ENCODE peak calls at places on chromosomes 4 and X, in four cellular contexts. X, C, H and B are unnamed samples.

GRCh38 chrX:40570346-40571093 is 10.2 kb upstream of the ATP6AP2 start:
- DNase-seq in X (no peak), C (peak), H (no peak), B (no peak)

GRCh38 chr4:26418107-26418506 is 72.2 kb downstream of the CCKAR start:
- DNase-seq in X (no peak), C (no peak), H (no peak), B (no peak)

GRCh38 chrX:53239474-53239873 is 14.5 kb upstream of the KDM5C start:
- DNase-seq in X (no peak), C (no peak), H (peak), B (no peak)

GRCh38 chr4:72319596-72319995 is 249.4 kb downstream of the ADAMTS3 start:
- DNase-seq in X (peak), C (peak), H (no peak), B (peak)

GRCh38 chr4:120052840-120053239 is 13.8 kb downstream of the MAD2L1 start:
- DNase-seq in X (peak), C (peak), H (no peak), B (peak)

GRCh38 chr4:73998040-73999011 is at the start of gene CXCL5:
- DNase-seq in X (peak), C (peak), H (no peak), B (no peak)

GRCh38 chr4:159446266-159446976 is 343.5 kb downstream of the RAPGEF2 start:
- DNase-seq in X (peak), C (peak), H (peak), B (peak)

GRCh38 chr4:36399762-36400353 is 118.4 kb downstream of the DTHD1 start:
- DNase-seq in X (no peak), C (peak), H (peak), B (peak)

GRCh38 chr4:8157944-8158709 is 486 bp downstream of the ABLIM2 start:
- DNase-seq in X (no peak), C (no peak), H (no peak), B (no peak)

GRCh38 chrX:134801267-134801666 is 143.0 kb upstream of the PLAC1 start:
- DNase-seq in X (peak), C (no peak), H (no peak), B (no peak)

GRCh38 chrX:20063153-20063552 is 53.6 kb downstream of the MAP7D2 start:
- DNase-seq in X (no peak), C (no peak), H (no peak), B (no peak)

GRCh38 chrX:9471571-9471985 is 6.7 kb downstream of the TBL1X start:
- DNase-seq in X (no peak), C (no peak), H (no peak), B (no peak)

GRCh38 chr4:181821039-181822004 is 421.9 kb upstream of the TENM3 start:
- DNase-seq in X (peak), C (peak), H (peak), B (peak)

GRCh38 chrX:110992611-110993010 is 103.4 kb upstream of the PAK3 start:
- DNase-seq in X (peak), C (peak), H (peak), B (peak)

GRCh38 chrX:19723427-19723826 is 164.0 kb downstream of the SH3KBP1 start:
- DNase-seq in X (no peak), C (no peak), H (no peak), B (no peak)

GRCh38 chrX:139112432-139112831 is 400.9 kb upstream of the FGF13 start:
- DNase-seq in X (no peak), C (no peak), H (no peak), B (no peak)

GRCh38 chr4:107931775-107932321 is 499 bp downstream of the CYP2U1 start:
- DNase-seq in X (no peak), C (no peak), H (peak), B (no peak)

GRCh38 chrX:72694170-72694569 is 19.9 kb downstream of the PHKA1 start:
- DNase-seq in X (no peak), C (no peak), H (no peak), B (no peak)

GRCh38 chr4:47531241-47531953 is 46.3 kb downstream of the ATP10D start:
- DNase-seq in X (peak), C (peak), H (peak), B (peak)

GRCh38 chr4:56671373-56671772 is 9.7 kb downstream of the HOPX start:
- DNase-seq in X (no peak), C (no peak), H (no peak), B (no peak)

GRCh38 chr4:173074501-173074946 is 94.1 kb upstream of the GALNT7 start:
- DNase-seq in X (peak), C (peak), H (no peak), B (peak)

GRCh38 chr4:7516773-7517144 is 82.0 kb upstream of the PSAPL1 start:
- DNase-seq in X (no peak), C (peak), H (no peak), B (no peak)

GRCh38 chrX:71184803-71185495 is 38.1 kb upstream of the GJB1 start:
- DNase-seq in X (no peak), C (no peak), H (no peak), B (no peak)

DNA sequence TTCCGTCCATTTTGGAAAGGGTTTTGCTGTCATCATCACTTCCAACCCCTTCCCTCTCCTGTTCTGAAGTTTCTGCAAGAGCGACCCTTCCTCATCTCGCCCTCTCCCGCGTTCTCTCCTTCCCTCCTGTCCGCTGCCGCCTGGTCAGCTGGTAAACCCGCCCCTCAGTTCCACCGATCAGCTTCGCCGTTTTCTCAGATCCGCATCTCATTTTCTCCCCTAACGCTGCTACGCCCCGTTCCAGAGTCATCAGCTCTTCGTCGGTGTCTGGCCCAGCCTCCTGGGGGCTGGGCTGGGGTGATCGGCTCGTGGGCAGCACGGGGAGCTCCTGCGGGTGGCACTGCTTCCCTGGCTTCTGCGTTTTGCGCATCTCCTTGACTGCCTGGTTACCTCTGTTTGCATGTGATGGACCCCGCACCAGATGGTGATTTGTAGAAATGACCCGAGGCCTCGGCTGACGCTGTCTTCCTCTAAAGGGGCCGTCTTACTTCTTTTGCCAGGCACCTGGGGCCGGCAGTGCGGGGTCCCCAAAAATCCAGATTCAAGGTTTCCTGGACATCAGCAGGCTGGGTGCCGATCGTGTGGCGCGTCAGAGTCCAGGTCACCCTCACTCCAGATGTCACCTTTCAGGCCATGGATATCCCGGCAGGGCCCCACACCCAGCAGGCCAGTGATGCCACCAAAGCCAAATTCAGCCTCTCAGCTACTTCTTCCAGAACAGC is 13.4 kb downstream of the CTBP1 start:
- DNase-seq in X (no peak), C (no peak), H (no peak), B (no peak)
- TF ChIP-seq CTCF in X (no peak), C (no peak), H (no peak), B (no peak)

GRCh38 chr4:14810568-14810967 is 191.7 kb upstream of the CPEB2 start:
- DNase-seq in X (no peak), C (peak), H (no peak), B (no peak)

GRCh38 chr4:14812101-14812500 is 190.2 kb upstream of the CPEB2 start:
- DNase-seq in X (no peak), C (no peak), H (no peak), B (no peak)

GRCh38 chr4:14807857-14808256 is 194.4 kb upstream of the CPEB2 start:
- DNase-seq in X (no peak), C (no peak), H (no peak), B (no peak)

GRCh38 chr4:14810121-14810520 is 192.2 kb upstream of the CPEB2 start:
- DNase-seq in X (no peak), C (no peak), H (no peak), B (no peak)

DNA sequence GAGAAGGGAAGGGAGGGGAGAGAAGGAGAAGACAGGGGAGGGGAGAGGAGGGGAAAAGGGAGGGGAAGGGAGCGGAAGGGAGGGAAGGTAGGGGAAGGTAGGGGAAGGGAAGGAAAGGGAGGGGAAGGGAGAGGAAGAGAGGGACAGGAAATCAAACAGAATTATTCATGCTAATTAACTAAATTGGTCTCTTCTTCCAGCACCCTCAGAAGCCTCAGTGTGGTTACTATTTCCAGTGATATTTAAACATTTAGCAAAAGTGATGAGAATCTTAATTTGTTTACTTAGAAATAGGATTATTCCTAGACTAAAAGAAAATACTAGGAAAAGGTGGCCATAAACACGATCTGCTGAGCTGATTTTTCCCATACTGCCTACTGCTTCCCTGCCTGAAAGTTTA is 193.1 kb upstream of the CPEB2 start:
- DNase-seq in X (no peak), C (no peak), H (no peak), B (no peak)
- H3K27ac ChIP-seq in X (no peak), C (no peak), H (no peak), B (no peak)

GRCh38 chr4:104470770-104471169 is 23.9 kb downstream of the CXXC4 start:
- DNase-seq in X (no peak), C (no peak), H (no peak), B (no peak)

GRCh38 chr4:104462647-104463046 is 32.0 kb downstream of the CXXC4 start:
- DNase-seq in X (no peak), C (no peak), H (no peak), B (no peak)

GRCh38 chr4:104469794-104470193 is 24.9 kb downstream of the CXXC4 start:
- DNase-seq in X (no peak), C (no peak), H (no peak), B (no peak)

GRCh38 chr4:104465201-104465600 is 29.5 kb downstream of the CXXC4 start:
- DNase-seq in X (no peak), C (peak), H (no peak), B (no peak)

GRCh38 chr4:104465620-104466019 is 29.1 kb downstream of the CXXC4 start:
- DNase-seq in X (no peak), C (no peak), H (no peak), B (no peak)
- TF ChIP-seq CTCF in X (no peak), C (no peak), H (no peak), B (no peak)

GRCh38 chr4:98570160-98570797 is 88.1 kb downstream of the TSPAN5 start:
- DNase-seq in X (no peak), C (peak), H (no peak), B (no peak)
- H3K27ac ChIP-seq in X (no peak), C (no peak), H (no peak), B (no peak)

DNA sequence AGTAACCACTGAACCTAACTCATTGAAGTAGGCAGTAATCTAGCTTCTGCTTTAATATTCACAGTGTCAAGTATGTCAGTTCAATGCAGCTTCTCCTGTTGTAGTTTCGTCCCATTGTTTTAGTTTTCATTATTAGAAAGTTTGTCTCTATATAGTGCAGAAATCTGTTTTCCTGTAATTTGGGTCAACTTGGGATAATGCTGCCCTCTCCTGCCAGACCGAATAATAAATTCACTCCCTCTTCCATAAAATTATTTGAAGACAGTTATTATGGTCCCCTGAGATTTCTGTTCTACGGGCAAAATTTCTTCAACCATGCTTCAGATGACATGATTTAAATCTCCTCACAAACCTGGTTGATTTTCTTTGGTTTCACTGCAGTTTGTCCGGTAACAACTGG is 4.6 kb upstream of the LUZP4 start:
- DNase-seq in X (no peak), C (peak), H (no peak), B (no peak)
- TF ChIP-seq CTCF in X (peak), C (peak), H (no peak), B (no peak)